ENCODE peak calls at places on chromosome X, in ten cellular contexts. T, L, V, Z, E, M, W, B, I and Y are unnamed samples.

GRCh38 chrX:45745479-45745878 is 544.8 kb upstream of the DIPK2B start:
- DNase-seq in V (no peak), B (no peak), E (no peak), T (no peak), W (no peak), I (no peak), L (no peak), Z (no peak), M (no peak), Y (no peak)

GRCh38 chrX:40273356-40274050 is 175.7 kb upstream of the BCOR start:
- DNase-seq in B (peak; percentile 8), V (no peak), W (no peak), T (no peak), M (no peak), Z (peak; percentile 42), E (no peak), I (no peak), L (no peak), Y (peak; percentile 50)

GRCh38 chrX:120144178-120144844 is 14.1 kb upstream of the RHOXF2 start:
- DNase-seq in L (no peak), B (no peak), W (no peak), E (peak; percentile 1), I (no peak), Z (peak; percentile 58), T (no peak), M (no peak), V (no peak), Y (no peak)

GRCh38 chrX:1386338-1387127 is 5.4 kb downstream of the SLC25A6 start:
- DNase-seq in L (no peak), B (no peak), W (no peak), Z (no peak), M (no peak), E (no peak), T (no peak), V (no peak), I (peak; percentile 60), Y (no peak)

GRCh38 chrX:14529288-14529989 is at the start of gene GLRA2:
- DNase-seq in E (peak; percentile 51), V (no peak), M (peak; percentile 18), Z (no peak), I (no peak), L (peak; percentile 1), B (no peak), W (peak; percentile 31), T (no peak), Y (peak; percentile 1)

GRCh38 chrX:71181558-71181909 is 36.9 kb downstream of the NLGN3 start:
- DNase-seq in M (no peak), T (peak; percentile 25), W (no peak), L (no peak), B (no peak), I (peak; percentile 62), V (no peak), Z (peak; percentile 28), E (no peak), Y (no peak)

GRCh38 chrX:39011454-39012204 is 210.4 kb downstream of the MID1IP1 start:
- DNase-seq in M (peak; percentile 6), T (no peak), L (no peak), B (no peak), Z (no peak), I (no peak), E (no peak), V (no peak), W (no peak), Y (no peak)

GRCh38 chrX:47772764-47773163 is 63.9 kb upstream of the ZNF81 start:
- DNase-seq in B (no peak), I (no peak), E (no peak), Z (no peak), T (no peak), L (no peak), V (no peak), M (no peak), W (no peak), Y (no peak)

GRCh38 chrX:10242036-10242435 is 85.3 kb downstream of the CLCN4 start:
- DNase-seq in T (no peak), Z (no peak), V (no peak), I (no peak), E (no peak), W (no peak), L (no peak), B (no peak), M (no peak), Y (no peak)

GRCh38 chrX:122868626-122869025 is 315.5 kb upstream of the GRIA3 start:
- DNase-seq in T (no peak), M (no peak), E (no peak), Z (no peak), V (no peak), L (no peak), I (no peak), B (no peak), W (no peak), Y (no peak)

GRCh38 chrX:109300415-109300814 is 181.5 kb downstream of the GUCY2F start:
- DNase-seq in V (no peak), L (no peak), B (no peak), T (no peak), E (no peak), I (no peak), M (no peak), W (no peak), Z (no peak), Y (no peak)

GRCh38 chrX:51894697-51895336 is 1.4 kb downstream of the MAGED1 start:
- DNase-seq in W (no peak), T (no peak), L (no peak), M (no peak), E (peak; percentile 44), I (no peak), B (peak; percentile 7), V (no peak), Z (peak; percentile 27), Y (peak; percentile 22)

GRCh38 chrX:117996918-117997480 is 119.6 kb downstream of the KLHL13 start:
- DNase-seq in Z (no peak), B (no peak), L (no peak), M (peak; percentile 49), T (no peak), I (no peak), E (no peak), W (no peak), V (no peak), Y (no peak)

GRCh38 chrX:30876367-30876766 is 12.7 kb downstream of the TAB3 start:
- DNase-seq in Z (no peak), L (no peak), E (no peak), B (no peak), V (no peak), T (no peak), W (no peak), I (no peak), M (no peak), Y (no peak)

GRCh38 chrX:23820235-23820782 is 37.3 kb downstream of the SAT1 start:
- DNase-seq in Z (no peak), W (no peak), B (no peak), L (no peak), V (no peak), E (no peak), M (no peak), T (no peak), I (no peak), Y (no peak)

GRCh38 chrX:20680998-20681397 is 414.3 kb upstream of the RPS6KA3 start:
- DNase-seq in L (no peak), V (no peak), W (no peak), E (no peak), I (no peak), T (no peak), B (no peak), M (no peak), Z (no peak), Y (no peak)

GRCh38 chrX:119990409-119990994 is 47.0 kb upstream of the NKAP start:
- DNase-seq in Z (no peak), M (no peak), I (peak; percentile 49), W (no peak), V (no peak), E (no peak), L (no peak), B (no peak), T (no peak), Y (no peak)

GRCh38 chrX:24026403-24026801 is 584 bp downstream of the KLHL15 start:
- DNase-seq in L (peak; percentile 40), I (no peak), T (no peak), W (no peak), Z (no peak), V (no peak), M (peak; percentile 13), E (peak; percentile 27), B (no peak), Y (no peak)

GRCh38 chrX:152960115-152960514 is 33.8 kb downstream of the PNMA5 start:
- DNase-seq in V (no peak), W (no peak), E (no peak), T (no peak), L (no peak), I (no peak), M (no peak), B (no peak), Z (no peak), Y (no peak)

GRCh38 chrX:31333181-31333831 is 261.5 kb upstream of the FTHL17 start:
- DNase-seq in I (no peak), T (no peak), V (no peak), Z (no peak), M (peak; percentile 36), W (no peak), E (no peak), B (no peak), L (no peak), Y (no peak)

GRCh38 chrX:104567506-104567905 is 1.5 kb downstream of the IL1RAPL2 start:
- DNase-seq in L (no peak), I (no peak), Z (no peak), V (no peak), E (no peak), B (no peak), M (no peak), W (no peak), T (no peak), Y (no peak)

GRCh38 chrX:1492421-1493012 is 39.8 kb upstream of the ASMTL start:
- DNase-seq in T (no peak), M (no peak), L (no peak), E (no peak), V (no peak), W (no peak), B (no peak), I (peak; percentile 48), Z (no peak), Y (no peak)

GRCh38 chrX:150155396-150156048 is 207.6 kb upstream of the MAMLD1 start:
- DNase-seq in L (peak; percentile 28), I (no peak), B (no peak), W (no peak), T (no peak), M (peak; percentile 26), E (no peak), V (no peak), Z (peak; percentile 30), Y (no peak)

GRCh38 chrX:44953734-44954502 is 80.9 kb downstream of the KDM6A start:
- DNase-seq in M (no peak), W (no peak), B (no peak), T (no peak), L (no peak), V (no peak), I (no peak), Z (no peak), E (no peak), Y (no peak)

GRCh38 chrX:97639526-97639925 is 755.8 kb downstream of the RPA4 start:
- DNase-seq in T (no peak), E (no peak), L (no peak), Z (no peak), B (no peak), W (no peak), I (no peak), M (no peak), V (no peak), Y (no peak)